ENCODE peak calls at places on chromosome 21, in six cellular contexts. X is H1, U is IMR-90, V is H9, R is neuronal stem cell, P is mesenchymal stem cell. N is an unnamed sample.

GRCh38 chr21:21439761-21440160 is 441.6 kb downstream of the NCAM2 start:
- DNase-seq in P (no peak), X (no peak), U (peak), R (no peak), V (no peak), N (no peak)

GRCh38 chr21:46560568-46561447 is 44.1 kb downstream of the S100B start:
- DNase-seq in U (no peak), V (no peak), X (no peak), R (no peak), P (no peak), N (no peak)

GRCh38 chr21:42558846-42559245 is 45.2 kb downstream of the SLC37A1 start:
- DNase-seq in U (no peak), P (no peak), V (no peak), R (no peak), X (no peak), N (no peak)

GRCh38 chr21:39620856-39621255 is 8.1 kb downstream of the B3GALT5 start:
- DNase-seq in X (peak), R (no peak), V (no peak), U (no peak), P (no peak), N (no peak)

GRCh38 chr21:33657124-33657842 is 15.0 kb downstream of the ITSN1 start:
- DNase-seq in V (no peak), U (peak), X (no peak), R (no peak), P (peak), N (no peak)

GRCh38 chr21:15659768-15660423 is 69.9 kb upstream of the USP25 start:
- DNase-seq in U (no peak), X (no peak), V (no peak), R (no peak), P (no peak), N (no peak)

GRCh38 chr21:44657635-44658183 is at the start of gene KRTAP12-3:
- DNase-seq in X (no peak), P (peak), R (no peak), U (peak), V (peak), N (no peak)

GRCh38 chr21:16330340-16331319 is 600.8 kb downstream of the USP25 start:
- DNase-seq in P (peak), U (peak), X (no peak), V (no peak), R (peak), N (peak)

GRCh38 chr21:35063428-35064172 is 14.5 kb upstream of the RUNX1 start:
- DNase-seq in U (no peak), R (no peak), X (no peak), P (no peak), V (no peak), N (no peak)
- H2BK15ac ChIP-seq in U (no peak), R (no peak), X (no peak), P (no peak), V (no peak), N (no peak)

DNA sequence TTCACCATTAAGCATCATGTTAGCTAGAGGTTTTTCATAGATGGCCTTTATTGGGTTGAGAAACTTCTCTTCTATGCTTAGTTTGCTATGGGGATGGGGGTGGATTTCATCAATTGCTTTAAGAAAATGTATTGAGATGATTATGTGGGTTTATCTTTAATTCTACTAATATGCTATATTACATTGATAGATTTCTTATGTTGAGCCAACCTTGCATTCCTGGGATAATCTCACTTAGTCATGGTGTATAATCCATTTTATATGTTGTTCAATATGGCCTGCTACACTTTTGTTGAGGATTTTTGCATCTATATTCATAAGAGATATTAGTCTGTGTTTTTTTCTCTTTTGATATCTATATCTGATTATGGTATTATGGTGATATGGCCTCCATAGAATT is 70.7 kb downstream of the MAP3K7CL start:
- DNase-seq in R (no peak), X (no peak), V (no peak), U (no peak), P (no peak), N (no peak)
- H2BK15ac ChIP-seq in R (no peak), X (no peak), V (no peak), U (no peak), P (no peak), N (no peak)

GRCh38 chr21:37503848-37504467 is 137.4 kb downstream of the DYRK1A start:
- DNase-seq in V (no peak), P (peak), X (no peak), U (peak), R (no peak), N (peak)

GRCh38 chr21:37508341-37508740 is 141.8 kb downstream of the DYRK1A start:
- DNase-seq in V (no peak), P (no peak), R (no peak), U (no peak), X (no peak), N (no peak)

GRCh38 chr21:37507716-37508115 is 141.1 kb downstream of the DYRK1A start:
- DNase-seq in V (no peak), P (no peak), X (no peak), U (no peak), R (no peak), N (no peak)

GRCh38 chr21:37502947-37503346 is 136.4 kb downstream of the DYRK1A start:
- DNase-seq in P (no peak), U (no peak), R (no peak), V (no peak), X (no peak), N (no peak)

GRCh38 chr21:37505963-37506362 is 139.4 kb downstream of the DYRK1A start:
- DNase-seq in P (no peak), V (no peak), X (no peak), U (no peak), R (no peak), N (no peak)
- H2BK15ac ChIP-seq in P (no peak), V (no peak), X (no peak), U (no peak), R (no peak), N (no peak)

GRCh38 chr21:29315155-29315749 is 16.5 kb downstream of the BACH1 start:
- DNase-seq in R (no peak), V (no peak), U (no peak), X (no peak), P (no peak), N (peak)
- H2BK15ac ChIP-seq in R (no peak), V (no peak), U (no peak), X (no peak), P (no peak), N (no peak)

DNA sequence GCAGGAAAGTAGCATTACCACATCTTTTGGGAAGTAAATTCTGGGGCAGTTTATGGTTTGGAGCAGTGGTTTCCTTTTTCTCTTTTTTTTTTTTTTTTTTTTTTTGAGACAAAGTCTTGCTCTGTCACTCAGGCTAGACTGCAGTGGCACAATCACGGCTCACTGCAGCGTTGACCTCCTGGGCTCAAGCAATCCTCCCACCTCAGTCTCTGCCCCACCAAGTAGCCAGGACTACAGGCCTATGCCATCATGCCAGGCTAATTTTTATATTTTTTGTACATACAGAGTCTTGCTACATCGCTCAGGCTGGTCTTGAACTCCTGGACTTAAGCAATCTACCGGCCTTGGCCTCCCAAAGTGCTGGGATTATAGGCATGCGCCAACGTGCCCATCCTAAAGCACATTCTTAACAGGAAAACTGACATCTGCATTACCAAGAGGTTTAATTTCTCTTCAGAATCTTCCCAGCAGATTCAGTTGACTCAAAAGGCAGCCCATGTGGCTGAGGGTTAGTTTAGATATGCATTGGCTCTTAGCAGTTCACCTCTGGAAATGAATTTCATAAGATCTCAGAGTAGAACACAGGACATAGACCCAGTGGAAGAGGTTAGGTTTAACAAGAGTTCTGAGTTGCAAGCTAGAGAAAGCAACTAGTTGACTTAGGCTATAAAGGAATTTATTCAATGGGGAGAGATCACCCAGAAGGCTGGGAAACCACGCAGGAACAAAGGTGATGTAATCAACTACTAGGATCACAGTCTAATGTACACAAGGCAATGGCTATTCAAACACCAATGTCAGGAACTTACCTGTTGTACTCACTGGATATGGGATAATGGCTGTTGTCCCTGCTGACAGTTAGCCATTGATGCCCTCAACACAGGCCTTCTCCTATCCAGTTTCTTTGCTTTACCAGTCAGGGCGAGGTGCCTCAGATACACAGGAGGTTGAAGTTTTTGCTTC is 32.7 kb downstream of the C21orf91 start:
- DNase-seq in R (no peak), U (no peak), V (no peak), P (no peak), X (no peak), N (no peak)
- H2BK15ac ChIP-seq in R (no peak), U (no peak), V (no peak), P (no peak), X (no peak), N (no peak)

GRCh38 chr21:38614558-38614957 is 116.3 kb upstream of the ERG start:
- DNase-seq in V (no peak), X (no peak), R (no peak), P (no peak), U (no peak), N (no peak)
- H2BK15ac ChIP-seq in V (no peak), X (no peak), R (no peak), P (no peak), U (no peak), N (no peak)

GRCh38 chr21:26027696-26028095 is 142.9 kb downstream of the APP start:
- DNase-seq in U (peak), V (no peak), X (no peak), P (no peak), R (no peak), N (peak)

GRCh38 chr21:26028183-26028582 is 142.4 kb downstream of the APP start:
- DNase-seq in R (no peak), U (no peak), X (no peak), V (no peak), P (no peak), N (no peak)

DNA sequence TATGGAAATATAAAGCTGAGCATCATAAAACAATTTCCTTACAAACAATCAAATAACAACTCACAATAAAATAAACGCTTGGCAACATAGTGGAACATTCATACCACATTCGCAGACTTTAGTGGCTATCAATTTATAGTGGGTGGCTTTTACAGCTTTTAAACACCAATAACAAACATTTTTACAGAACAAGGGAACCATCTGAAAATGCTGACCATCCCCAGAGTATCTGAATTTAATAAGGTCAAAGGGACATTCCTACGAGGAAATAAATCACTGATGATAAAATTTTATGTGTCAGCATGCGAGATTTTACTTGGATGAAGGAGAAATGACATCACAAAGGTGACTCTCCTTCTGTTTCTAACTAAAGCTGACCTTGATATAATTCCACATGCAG is 144.5 kb downstream of the APP start:
- DNase-seq in V (no peak), R (no peak), X (no peak), P (no peak), U (no peak), N (no peak)
- H2BK15ac ChIP-seq in V (no peak), R (no peak), X (no peak), P (no peak), U (no peak), N (no peak)